ENCODE peak calls at places on chromosome 22, in six cellular contexts. One of them, this sample, is unnamed.

GRCh38 chr22:40238425-40239344 is 61.0 kb downstream of the TNRC6B start:
- DNase-seq in H1: no peak
- DNase-seq in IMR-90: peak; percentile 74
- DNase-seq in H9: no peak
- DNase-seq in mesenchymal stem cell: peak; percentile 83
- DNase-seq in mesendoderm: no peak
- DNase-seq in this sample: no peak

GRCh38 chr22:41565403-41566054 is 4.7 kb downstream of the CSDC2 start:
- DNase-seq in mesendoderm: peak; percentile 83
- DNase-seq in IMR-90: peak; percentile 89
- DNase-seq in H9: peak; percentile 50
- DNase-seq in H1: no peak
- DNase-seq in mesenchymal stem cell: peak; percentile 89
- DNase-seq in this sample: no peak

GRCh38 chr22:17257578-17257977 is 38.3 kb upstream of the ADA2 start:
- DNase-seq in H9: no peak
- DNase-seq in IMR-90: no peak
- DNase-seq in H1: no peak
- DNase-seq in mesendoderm: no peak
- DNase-seq in mesenchymal stem cell: no peak
- DNase-seq in this sample: no peak

GRCh38 chr22:41280065-41280464 is 5.9 kb downstream of the RANGAP1 start:
- DNase-seq in H9: no peak
- DNase-seq in IMR-90: no peak
- DNase-seq in mesenchymal stem cell: no peak
- DNase-seq in mesendoderm: no peak
- DNase-seq in H1: no peak
- DNase-seq in this sample: no peak

GRCh38 chr22:35783943-35784614 is 66.4 kb downstream of the APOL5 start:
- DNase-seq in mesendoderm: peak; percentile 11
- DNase-seq in H1: no peak
- DNase-seq in mesenchymal stem cell: no peak
- DNase-seq in IMR-90: no peak
- DNase-seq in H9: no peak
- DNase-seq in this sample: no peak

GRCh38 chr22:18978506-18978905 is 42.4 kb upstream of the PRODH start:
- DNase-seq in IMR-90: no peak
- DNase-seq in H1: no peak
- DNase-seq in mesendoderm: no peak
- DNase-seq in mesenchymal stem cell: no peak
- DNase-seq in H9: no peak
- DNase-seq in this sample: no peak

GRCh38 chr22:31957970-31958594 is 13.7 kb downstream of the YWHAH start:
- DNase-seq in H1: no peak
- DNase-seq in mesendoderm: no peak
- DNase-seq in mesenchymal stem cell: no peak
- DNase-seq in H9: no peak
- DNase-seq in IMR-90: no peak
- DNase-seq in this sample: no peak

GRCh38 chr22:36211237-36211881 is 9.8 kb upstream of the APOL4 start:
- DNase-seq in H9: no peak
- DNase-seq in IMR-90: peak; percentile 56
- DNase-seq in mesendoderm: no peak
- DNase-seq in H1: no peak
- DNase-seq in mesenchymal stem cell: peak; percentile 47
- DNase-seq in this sample: no peak

GRCh38 chr22:33576205-33576604 is 344.1 kb downstream of the LARGE1 start:
- DNase-seq in mesenchymal stem cell: no peak
- DNase-seq in mesendoderm: no peak
- DNase-seq in IMR-90: no peak
- DNase-seq in H9: no peak
- DNase-seq in H1: no peak
- DNase-seq in this sample: no peak

GRCh38 chr22:23388492-23389009 is 191.5 kb downstream of the IGLL1 start:
- DNase-seq in mesenchymal stem cell: no peak
- DNase-seq in H1: no peak
- DNase-seq in mesendoderm: no peak
- DNase-seq in IMR-90: no peak
- DNase-seq in H9: no peak
- DNase-seq in this sample: no peak

GRCh38 chr22:23256986-23257888 is 76.9 kb downstream of the BCR start:
- DNase-seq in H9: no peak
- DNase-seq in mesendoderm: no peak
- DNase-seq in IMR-90: no peak
- DNase-seq in mesenchymal stem cell: peak; percentile 22
- DNase-seq in H1: no peak
- DNase-seq in this sample: no peak

GRCh38 chr22:24231706-24232105 is 13.2 kb downstream of the GGT5 start:
- DNase-seq in H1: no peak
- DNase-seq in mesendoderm: no peak
- DNase-seq in mesenchymal stem cell: no peak
- DNase-seq in IMR-90: no peak
- DNase-seq in H9: no peak
- DNase-seq in this sample: no peak

GRCh38 chr22:46052801-46053562 is 76.0 kb upstream of the WNT7B start:
- DNase-seq in IMR-90: no peak
- DNase-seq in H1: no peak
- DNase-seq in mesendoderm: no peak
- DNase-seq in mesenchymal stem cell: no peak
- DNase-seq in H9: no peak
- DNase-seq in this sample: no peak

GRCh38 chr22:44363214-44363979 is 50.6 kb upstream of the SHISAL1 start:
- DNase-seq in H9: no peak
- DNase-seq in H1: no peak
- DNase-seq in mesendoderm: no peak
- DNase-seq in mesenchymal stem cell: peak; percentile 93
- DNase-seq in IMR-90: peak; percentile 98
- DNase-seq in this sample: no peak

GRCh38 chr22:28710112-28710888 is 30.7 kb upstream of the TTC28 start:
- DNase-seq in IMR-90: peak; percentile 93
- DNase-seq in H9: no peak
- DNase-seq in mesenchymal stem cell: peak; percentile 59
- DNase-seq in mesendoderm: no peak
- DNase-seq in H1: no peak
- DNase-seq in this sample: no peak

GRCh38 chr22:26949193-26949592 is 291.8 kb downstream of the MIAT start:
- DNase-seq in H9: no peak
- DNase-seq in IMR-90: peak; percentile 19
- DNase-seq in mesenchymal stem cell: peak; percentile 34
- DNase-seq in H1: no peak
- DNase-seq in mesendoderm: peak; percentile 15
- DNase-seq in this sample: no peak

GRCh38 chr22:33828302-33828701 is 92.0 kb downstream of the LARGE1 start:
- DNase-seq in H9: no peak
- DNase-seq in H1: no peak
- DNase-seq in IMR-90: no peak
- DNase-seq in mesendoderm: no peak
- DNase-seq in mesenchymal stem cell: no peak
- DNase-seq in this sample: no peak

GRCh38 chr22:26429458-26430238 is 588 bp downstream of the ASPHD2 start:
- DNase-seq in mesenchymal stem cell: no peak
- DNase-seq in IMR-90: no peak
- DNase-seq in mesendoderm: no peak
- DNase-seq in H9: no peak
- DNase-seq in H1: no peak
- DNase-seq in this sample: no peak

GRCh38 chr22:25334091-25334490 is 114.7 kb downstream of the CRYBB2 start:
- DNase-seq in H9: peak; percentile 85
- DNase-seq in mesenchymal stem cell: no peak
- DNase-seq in IMR-90: peak; percentile 16
- DNase-seq in mesendoderm: peak; percentile 74
- DNase-seq in H1: peak; percentile 94
- DNase-seq in this sample: peak; percentile 48

GRCh38 chr22:29270475-29271271 is 2.6 kb downstream of the EWSR1 start:
- DNase-seq in H9: no peak
- DNase-seq in mesendoderm: no peak
- DNase-seq in H1: no peak
- DNase-seq in IMR-90: peak; percentile 58
- DNase-seq in mesenchymal stem cell: peak; percentile 35
- DNase-seq in this sample: no peak

DNA sequence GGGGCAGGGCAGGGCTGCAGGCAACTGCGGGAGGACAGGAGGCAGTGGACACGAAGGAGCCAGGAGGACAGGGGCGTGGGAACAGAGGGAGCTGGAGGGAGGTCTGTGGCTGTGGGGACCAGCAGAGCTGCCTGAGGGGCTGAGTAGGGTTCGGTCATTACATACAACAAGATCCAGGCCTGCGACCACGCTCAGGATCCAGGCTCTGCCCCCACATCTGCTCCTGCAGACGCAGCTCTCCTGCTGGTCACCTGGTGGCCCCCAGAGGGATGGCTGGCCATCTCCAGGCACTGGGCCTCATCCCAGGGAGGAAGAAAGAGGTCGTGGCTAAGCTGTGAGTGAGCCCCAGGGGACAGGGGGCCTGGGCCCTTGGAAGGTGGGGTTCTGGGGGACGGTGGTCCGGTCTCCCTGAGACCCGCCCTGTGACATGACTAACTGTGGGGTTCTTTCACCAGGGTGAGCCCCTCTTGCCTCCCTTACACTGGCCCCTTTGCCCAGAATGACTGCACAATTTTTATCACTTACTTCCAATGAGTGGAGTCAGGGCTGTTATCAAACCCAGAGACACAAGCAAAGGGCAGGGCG is 6.8 kb upstream of the APOBEC3A start:
- DNase-seq in mesendoderm: no peak
- DNase-seq in mesenchymal stem cell: no peak
- DNase-seq in H9: no peak
- DNase-seq in IMR-90: no peak
- DNase-seq in H1: no peak
- DNase-seq in this sample: no peak
- H2BK15ac ChIP-seq in mesendoderm: no peak overlapping the region
- H2BK15ac ChIP-seq in mesenchymal stem cell: no peak overlapping the region
- H2BK15ac ChIP-seq in H9: no peak overlapping the region
- H2BK15ac ChIP-seq in IMR-90: no peak overlapping the region
- H2BK15ac ChIP-seq in H1: no peak overlapping the region
- H2BK15ac ChIP-seq in this sample: peak overlapping the region; percentile 17

GRCh38 chr22:43210631-43211515 is 23.9 kb upstream of the TTLL12 start:
- DNase-seq in H9: no peak
- DNase-seq in H1: no peak
- DNase-seq in mesenchymal stem cell: no peak
- DNase-seq in IMR-90: no peak
- DNase-seq in mesendoderm: no peak
- DNase-seq in this sample: no peak

GRCh38 chr22:43208703-43209522 is 22.0 kb upstream of the TTLL12 start:
- DNase-seq in IMR-90: no peak
- DNase-seq in mesendoderm: no peak
- DNase-seq in H9: no peak
- DNase-seq in H1: peak; percentile 43
- DNase-seq in mesenchymal stem cell: no peak
- DNase-seq in this sample: no peak

GRCh38 chr22:43207849-43208702 is 21.1 kb upstream of the TTLL12 start:
- DNase-seq in mesenchymal stem cell: no peak
- DNase-seq in IMR-90: no peak
- DNase-seq in H1: no peak
- DNase-seq in H9: no peak
- DNase-seq in mesendoderm: no peak
- DNase-seq in this sample: no peak

GRCh38 chr22:43209971-43210370 is 23.0 kb upstream of the TTLL12 start:
- DNase-seq in mesenchymal stem cell: no peak
- DNase-seq in mesendoderm: no peak
- DNase-seq in IMR-90: no peak
- DNase-seq in H1: no peak
- DNase-seq in H9: no peak
- DNase-seq in this sample: no peak

DNA sequence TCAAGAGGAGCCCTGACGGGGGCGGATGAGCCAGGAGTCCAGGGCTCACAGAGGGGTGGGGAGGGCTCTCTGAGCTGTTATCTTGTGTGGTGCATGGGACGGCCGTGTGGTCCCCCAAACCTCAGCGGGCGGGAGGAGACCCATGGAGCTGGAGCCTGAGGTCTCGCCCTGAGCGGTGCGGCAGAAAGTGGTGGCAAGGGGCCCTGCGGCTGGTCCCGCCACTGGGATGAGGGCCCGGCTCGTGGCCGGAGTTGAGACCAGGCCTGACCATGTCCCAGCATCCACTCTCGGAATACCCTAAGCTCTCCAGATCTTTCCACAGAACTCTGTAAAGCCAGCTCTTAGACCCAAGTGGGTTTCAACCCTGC is 22.6 kb upstream of the TTLL12 start:
- DNase-seq in H9: no peak
- DNase-seq in IMR-90: no peak
- DNase-seq in H1: no peak
- DNase-seq in mesendoderm: no peak
- DNase-seq in mesenchymal stem cell: no peak
- DNase-seq in this sample: no peak
- H2BK15ac ChIP-seq in H9: no peak overlapping the region
- H2BK15ac ChIP-seq in IMR-90: no peak overlapping the region
- H2BK15ac ChIP-seq in H1: no peak overlapping the region
- H2BK15ac ChIP-seq in mesendoderm: no peak overlapping the region
- H2BK15ac ChIP-seq in mesenchymal stem cell: no peak overlapping the region
- H2BK15ac ChIP-seq in this sample: no peak overlapping the region

GRCh38 chr22:50202130-50202671 is 1.4 kb downstream of the SELENOO start:
- DNase-seq in mesenchymal stem cell: no peak
- DNase-seq in IMR-90: no peak
- DNase-seq in H1: no peak
- DNase-seq in mesendoderm: no peak
- DNase-seq in H9: no peak
- DNase-seq in this sample: no peak

GRCh38 chr22:50205781-50206569 is 5.2 kb downstream of the SELENOO start:
- DNase-seq in H9: no peak
- DNase-seq in IMR-90: no peak
- DNase-seq in H1: no peak
- DNase-seq in mesenchymal stem cell: no peak
- DNase-seq in mesendoderm: no peak
- DNase-seq in this sample: no peak

GRCh38 chr22:50200333-50201190 is at the start of gene SELENOO:
- DNase-seq in H1: peak; percentile 85
- DNase-seq in IMR-90: peak; percentile 77
- DNase-seq in mesendoderm: peak; percentile 86
- DNase-seq in H9: peak; percentile 92
- DNase-seq in mesenchymal stem cell: peak; percentile 87
- DNase-seq in this sample: peak; percentile 87

GRCh38 chr22:50201191-50202129 is 649 bp downstream of the SELENOO start:
- DNase-seq in mesenchymal stem cell: no peak
- DNase-seq in mesendoderm: no peak
- DNase-seq in H9: no peak
- DNase-seq in H1: no peak
- DNase-seq in IMR-90: no peak
- DNase-seq in this sample: no peak

GRCh38 chr22:50203288-50203687 is 2.5 kb downstream of the SELENOO start:
- DNase-seq in IMR-90: no peak
- DNase-seq in H1: no peak
- DNase-seq in H9: no peak
- DNase-seq in mesenchymal stem cell: no peak
- DNase-seq in mesendoderm: no peak
- DNase-seq in this sample: no peak
- H2BK15ac ChIP-seq in IMR-90: no peak overlapping the region
- H2BK15ac ChIP-seq in H1: no peak overlapping the region
- H2BK15ac ChIP-seq in H9: no peak overlapping the region
- H2BK15ac ChIP-seq in mesenchymal stem cell: no peak overlapping the region
- H2BK15ac ChIP-seq in mesendoderm: no peak overlapping the region
- H2BK15ac ChIP-seq in this sample: no peak overlapping the region

DNA sequence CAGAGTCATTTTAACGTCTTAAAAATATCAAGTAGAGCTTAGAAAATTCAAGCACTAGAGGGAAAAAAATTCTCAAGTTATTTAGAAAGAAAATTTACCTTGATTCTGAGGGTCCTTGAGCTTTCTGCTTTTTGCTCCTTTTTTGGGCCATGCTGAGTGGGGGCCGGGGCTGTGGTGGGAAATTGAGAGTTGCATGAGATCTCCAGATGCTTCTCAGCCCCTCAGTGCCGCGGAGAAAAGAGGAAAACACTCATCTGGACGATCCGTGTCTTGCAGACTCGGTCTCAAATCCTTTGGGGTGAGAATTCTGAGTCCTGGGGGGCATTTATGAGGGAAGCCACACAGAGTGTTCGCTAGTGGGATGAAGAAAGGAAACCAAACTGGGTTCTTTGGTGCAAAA is 700.8 kb downstream of the TBC1D22A start:
- DNase-seq in IMR-90: no peak
- DNase-seq in mesenchymal stem cell: no peak
- DNase-seq in H1: no peak
- DNase-seq in H9: no peak
- DNase-seq in mesendoderm: no peak
- DNase-seq in this sample: no peak
- H2BK15ac ChIP-seq in IMR-90: no peak overlapping the region
- H2BK15ac ChIP-seq in mesenchymal stem cell: no peak overlapping the region
- H2BK15ac ChIP-seq in H1: no peak overlapping the region
- H2BK15ac ChIP-seq in H9: no peak overlapping the region
- H2BK15ac ChIP-seq in mesendoderm: no peak overlapping the region
- H2BK15ac ChIP-seq in this sample: no peak overlapping the region